ENCODE peak calls at places on chromosomes 1 and 21, in four cellular contexts. One of them, this sample, is unnamed.

GRCh38 chr1:178232949-178233348 is 139.0 kb downstream of the RASAL2 start:
- DNase-seq in GM12892: no peak
- DNase-seq in transverse colon: no peak
- DNase-seq in SK-N-MC: peak
- DNase-seq in this sample: no peak

GRCh38 chr1:101025283-101025679 is 303 bp downstream of the DPH5 start:
- DNase-seq in transverse colon: peak
- DNase-seq in SK-N-MC: no peak
- DNase-seq in GM12892: no peak
- DNase-seq in this sample: no peak

GRCh38 chr1:42936309-42937078 is 22.2 kb downstream of the SLC2A1 start:
- DNase-seq in transverse colon: peak
- DNase-seq in SK-N-MC: no peak
- DNase-seq in GM12892: no peak
- DNase-seq in this sample: peak

GRCh38 chr1:199396456-199396855 is 631.1 kb upstream of the NR5A2 start:
- DNase-seq in SK-N-MC: no peak
- DNase-seq in GM12892: no peak
- DNase-seq in transverse colon: no peak
- DNase-seq in this sample: no peak

GRCh38 chr1:79847715-79848114 is 841.2 kb upstream of the ADGRL4 start:
- DNase-seq in SK-N-MC: no peak
- DNase-seq in transverse colon: no peak
- DNase-seq in GM12892: no peak
- DNase-seq in this sample: no peak

GRCh38 chr1:6753320-6754140 is 31.7 kb upstream of the CAMTA1 start:
- DNase-seq in GM12892: no peak
- DNase-seq in SK-N-MC: no peak
- DNase-seq in transverse colon: no peak
- DNase-seq in this sample: no peak

GRCh38 chr1:155962599-155963211 is 15.6 kb downstream of the ARHGEF2 start:
- DNase-seq in GM12892: no peak
- DNase-seq in SK-N-MC: no peak
- DNase-seq in transverse colon: peak
- DNase-seq in this sample: no peak

GRCh38 chr1:180257461-180257860 is 27.4 kb downstream of the LHX4 start:
- DNase-seq in GM12892: no peak
- DNase-seq in SK-N-MC: no peak
- DNase-seq in transverse colon: no peak
- DNase-seq in this sample: no peak

GRCh38 chr1:236334893-236335545 is 53.3 kb upstream of the ERO1B start:
- DNase-seq in transverse colon: no peak
- DNase-seq in SK-N-MC: no peak
- DNase-seq in GM12892: no peak
- DNase-seq in this sample: no peak

GRCh38 chr1:46687095-46687659 is 15.5 kb downstream of the TEX38 start:
- DNase-seq in GM12892: no peak
- DNase-seq in transverse colon: peak
- DNase-seq in SK-N-MC: peak
- DNase-seq in this sample: peak

GRCh38 chr1:175134500-175134899 is 58.1 kb downstream of the KIAA0040 start:
- DNase-seq in GM12892: no peak
- DNase-seq in SK-N-MC: no peak
- DNase-seq in transverse colon: no peak
- DNase-seq in this sample: no peak

GRCh38 chr1:75723989-75724471 is 479 bp upstream of the ACADM start:
- DNase-seq in SK-N-MC: no peak
- DNase-seq in transverse colon: peak
- DNase-seq in GM12892: peak
- DNase-seq in this sample: peak

GRCh38 chr1:20125091-20125490 is 5.8 kb upstream of the PLA2G2D start:
- DNase-seq in transverse colon: no peak
- DNase-seq in GM12892: no peak
- DNase-seq in SK-N-MC: no peak
- DNase-seq in this sample: no peak

GRCh38 chr1:171666114-171666769 is 13.8 kb upstream of the MYOC start:
- DNase-seq in SK-N-MC: no peak
- DNase-seq in transverse colon: no peak
- DNase-seq in GM12892: no peak
- DNase-seq in this sample: no peak

GRCh38 chr1:78447096-78447495 is 43.7 kb upstream of the PTGFR start:
- DNase-seq in SK-N-MC: no peak
- DNase-seq in transverse colon: no peak
- DNase-seq in GM12892: no peak
- DNase-seq in this sample: no peak

GRCh38 chr1:2046225-2046917 is 3.8 kb upstream of the PRKCZ start:
- DNase-seq in SK-N-MC: no peak
- DNase-seq in GM12892: peak
- DNase-seq in transverse colon: peak
- DNase-seq in this sample: peak

GRCh38 chr1:5991784-5992033 is 516 bp downstream of the NPHP4 start:
- DNase-seq in GM12892: peak
- DNase-seq in transverse colon: peak
- DNase-seq in SK-N-MC: no peak
- DNase-seq in this sample: no peak

GRCh38 chr1:24963099-24963872 is 33.2 kb upstream of the RUNX3 start:
- DNase-seq in SK-N-MC: no peak
- DNase-seq in GM12892: no peak
- DNase-seq in transverse colon: peak
- DNase-seq in this sample: no peak

GRCh38 chr1:21657456-21658190 is 11.5 kb downstream of the RAP1GAP start:
- DNase-seq in transverse colon: no peak
- DNase-seq in SK-N-MC: no peak
- DNase-seq in GM12892: no peak
- DNase-seq in this sample: no peak

GRCh38 chr1:38923607-38924006 is 18.0 kb downstream of the RHBDL2 start:
- DNase-seq in SK-N-MC: no peak
- DNase-seq in GM12892: no peak
- DNase-seq in transverse colon: no peak
- DNase-seq in this sample: no peak

GRCh38 chr1:75731881-75732280 is 7.4 kb downstream of the ACADM start:
- DNase-seq in GM12892: no peak
- DNase-seq in transverse colon: no peak
- DNase-seq in SK-N-MC: no peak
- DNase-seq in this sample: no peak

GRCh38 chr1:45122724-45123123 is 83.7 kb downstream of the ZSWIM5 start:
- DNase-seq in SK-N-MC: no peak
- DNase-seq in GM12892: no peak
- DNase-seq in transverse colon: no peak
- DNase-seq in this sample: no peak

GRCh38 chr1:9181990-9182783 is 52.4 kb upstream of the H6PD start:
- DNase-seq in transverse colon: peak
- DNase-seq in SK-N-MC: no peak
- DNase-seq in GM12892: peak
- DNase-seq in this sample: no peak

GRCh38 chr1:185293967-185294542 is 23.0 kb downstream of the IVNS1ABP start:
- DNase-seq in transverse colon: no peak
- DNase-seq in GM12892: no peak
- DNase-seq in SK-N-MC: no peak
- DNase-seq in this sample: no peak

GRCh38 chr1:37875833-37876232 is 16.4 kb upstream of the MTF1 start:
- DNase-seq in SK-N-MC: no peak
- DNase-seq in transverse colon: no peak
- DNase-seq in GM12892: no peak
- DNase-seq in this sample: no peak

GRCh38 chr1:47901001-47901575 is 96.1 kb downstream of the TRABD2B start:
- DNase-seq in GM12892: no peak
- DNase-seq in transverse colon: no peak
- DNase-seq in SK-N-MC: no peak
- DNase-seq in this sample: no peak

GRCh38 chr1:33357099-33357498 is 36.2 kb upstream of the A3GALT2 start:
- DNase-seq in transverse colon: no peak
- DNase-seq in SK-N-MC: no peak
- DNase-seq in GM12892: no peak
- DNase-seq in this sample: no peak

GRCh38 chr1:91585502-91585901 is 84.9 kb downstream of the CDC7 start:
- DNase-seq in GM12892: no peak
- DNase-seq in SK-N-MC: no peak
- DNase-seq in transverse colon: no peak
- DNase-seq in this sample: no peak

GRCh38 chr21:39111928-39112327 is 71.3 kb downstream of the PSMG1 start:
- DNase-seq in GM12892: no peak
- DNase-seq in transverse colon: no peak
- DNase-seq in SK-N-MC: no peak
- DNase-seq in this sample: no peak

GRCh38 chr1:44857446-44857845 is 14.4 kb upstream of the PTCH2 start:
- DNase-seq in GM12892: no peak
- DNase-seq in SK-N-MC: no peak
- DNase-seq in transverse colon: no peak
- DNase-seq in this sample: no peak

GRCh38 chr1:15616704-15617172 is 520 bp upstream of the DDI2 start:
- DNase-seq in SK-N-MC: no peak
- DNase-seq in transverse colon: no peak
- DNase-seq in GM12892: no peak
- DNase-seq in this sample: no peak

GRCh38 chr1:84603941-84604830 is 29.9 kb upstream of the CTBS start:
- DNase-seq in transverse colon: no peak
- DNase-seq in SK-N-MC: no peak
- DNase-seq in GM12892: no peak
- DNase-seq in this sample: peak

GRCh38 chr1:201603613-201604232 is 64.8 kb downstream of the NAV1 start:
- DNase-seq in SK-N-MC: no peak
- DNase-seq in transverse colon: no peak
- DNase-seq in GM12892: no peak
- DNase-seq in this sample: no peak

GRCh38 chr1:206484901-206485300 is 14.6 kb downstream of the IKBKE start:
- DNase-seq in SK-N-MC: no peak
- DNase-seq in GM12892: no peak
- DNase-seq in transverse colon: no peak
- DNase-seq in this sample: no peak

GRCh38 chr1:10122926-10123325 is 87.4 kb upstream of the KIF1B start:
- DNase-seq in transverse colon: peak
- DNase-seq in GM12892: no peak
- DNase-seq in SK-N-MC: no peak
- DNase-seq in this sample: no peak

GRCh38 chr1:236853916-236854601 is 59.0 kb downstream of the MTR start:
- DNase-seq in GM12892: no peak
- DNase-seq in transverse colon: no peak
- DNase-seq in SK-N-MC: no peak
- DNase-seq in this sample: no peak

GRCh38 chr1:209805341-209805781 is 581 bp downstream of the IRF6 start:
- DNase-seq in GM12892: no peak
- DNase-seq in SK-N-MC: no peak
- DNase-seq in transverse colon: peak
- DNase-seq in this sample: no peak

GRCh38 chr1:237282266-237282783 is 240.3 kb downstream of the RYR2 start:
- DNase-seq in GM12892: no peak
- DNase-seq in SK-N-MC: no peak
- DNase-seq in transverse colon: no peak
- DNase-seq in this sample: no peak

GRCh38 chr1:149843302-149844041 is 55.9 kb upstream of the BOLA1 start:
- DNase-seq in transverse colon: no peak
- DNase-seq in GM12892: no peak
- DNase-seq in SK-N-MC: no peak
- DNase-seq in this sample: no peak
- TF ChIP-seq POLR2AphosphoS5 in transverse colon: peak
- TF ChIP-seq POLR2AphosphoS5 in GM12892: peak
- TF ChIP-seq POLR2AphosphoS5 in SK-N-MC: peak
- TF ChIP-seq POLR2AphosphoS5 in this sample: no peak

GRCh38 chr1:94070746-94071318 is 50.1 kb downstream of the ABCA4 start:
- DNase-seq in SK-N-MC: no peak
- DNase-seq in transverse colon: no peak
- DNase-seq in GM12892: no peak
- DNase-seq in this sample: no peak
- TF ChIP-seq POLR2AphosphoS5 in SK-N-MC: no peak
- TF ChIP-seq POLR2AphosphoS5 in transverse colon: no peak
- TF ChIP-seq POLR2AphosphoS5 in GM12892: no peak
- TF ChIP-seq POLR2AphosphoS5 in this sample: no peak

GRCh38 chr21:37370152-37371040 is 3.8 kb downstream of the DYRK1A start:
- DNase-seq in SK-N-MC: no peak
- DNase-seq in transverse colon: no peak
- DNase-seq in GM12892: no peak
- DNase-seq in this sample: no peak
- TF ChIP-seq POLR2AphosphoS5 in SK-N-MC: no peak
- TF ChIP-seq POLR2AphosphoS5 in transverse colon: no peak
- TF ChIP-seq POLR2AphosphoS5 in GM12892: no peak
- TF ChIP-seq POLR2AphosphoS5 in this sample: no peak

DNA sequence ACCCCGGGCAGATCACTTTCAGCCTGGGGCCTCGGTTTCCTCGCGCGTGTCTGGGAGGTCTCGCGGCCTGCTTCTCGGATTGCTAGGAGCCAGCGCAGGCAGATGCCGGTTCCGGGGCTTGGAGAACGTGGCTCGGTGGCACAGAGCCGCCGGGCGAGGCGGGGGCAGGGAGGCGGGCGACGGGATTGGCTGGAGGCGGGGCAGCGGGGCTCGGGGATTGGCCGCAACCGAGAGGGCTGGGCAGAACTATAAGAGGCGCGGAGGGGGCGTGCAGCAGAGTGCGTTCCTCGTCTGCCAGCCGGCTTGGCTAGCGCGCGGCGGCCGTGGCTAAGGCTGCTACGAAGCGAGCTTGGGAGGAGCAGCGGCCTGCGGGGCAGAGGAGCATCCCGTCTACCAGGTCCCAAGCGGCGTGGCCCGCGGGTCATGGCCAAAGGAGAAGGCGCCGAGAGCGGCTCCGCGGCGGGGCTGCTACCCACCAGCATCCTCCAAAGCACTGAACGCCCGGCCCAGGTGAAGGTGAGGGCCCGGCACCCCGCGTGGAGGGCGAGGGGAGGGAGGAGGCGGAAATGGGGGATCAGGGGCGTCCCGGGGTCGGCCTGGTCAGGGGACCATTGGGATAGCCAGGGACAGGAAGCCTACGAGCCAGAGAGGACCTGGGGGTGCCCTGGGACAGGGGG is at the start of gene MFSD2A:
- DNase-seq in GM12892: peak
- DNase-seq in SK-N-MC: no peak
- DNase-seq in transverse colon: peak
- DNase-seq in this sample: peak
- TF ChIP-seq POLR2AphosphoS5 in GM12892: peak
- TF ChIP-seq POLR2AphosphoS5 in SK-N-MC: no peak
- TF ChIP-seq POLR2AphosphoS5 in transverse colon: peak
- TF ChIP-seq POLR2AphosphoS5 in this sample: peak

DNA sequence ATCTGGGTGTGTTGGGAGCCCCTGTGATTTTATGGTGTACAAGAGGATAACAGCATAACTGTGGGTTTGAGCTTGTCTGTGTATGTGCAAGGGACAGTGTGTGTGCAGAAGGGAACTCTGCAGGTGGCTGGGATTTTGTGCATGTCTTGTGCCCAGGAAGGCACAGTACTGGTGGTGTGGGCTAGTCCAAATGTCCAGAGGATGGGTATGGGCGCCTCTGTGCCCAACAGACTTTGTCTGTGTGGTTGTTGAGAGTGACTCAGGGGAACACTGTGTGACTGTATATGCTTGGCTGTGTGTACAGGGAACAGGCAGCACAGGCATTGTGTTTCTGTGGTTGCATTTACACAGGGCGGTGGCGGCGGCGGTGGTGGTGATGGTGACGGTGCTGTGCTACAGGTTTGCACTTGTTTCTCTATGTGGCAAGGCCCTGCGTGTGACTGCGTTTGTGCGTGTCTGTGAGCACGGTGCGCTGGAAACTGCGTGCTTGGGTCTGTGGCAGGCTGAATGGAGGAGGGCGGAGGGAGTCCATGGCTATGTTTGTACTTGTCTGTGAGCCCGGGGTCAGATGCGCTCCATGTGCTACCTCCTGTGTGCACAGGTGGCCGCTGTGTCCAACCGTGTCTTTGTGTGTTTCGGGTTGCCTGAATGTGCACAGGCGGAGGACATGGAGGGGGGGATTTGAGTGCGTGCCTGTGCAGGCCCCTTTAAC is 32.3 kb upstream of the WASF2 start:
- DNase-seq in GM12892: no peak
- DNase-seq in transverse colon: no peak
- DNase-seq in SK-N-MC: no peak
- DNase-seq in this sample: peak
- TF ChIP-seq POLR2AphosphoS5 in GM12892: no peak
- TF ChIP-seq POLR2AphosphoS5 in transverse colon: no peak
- TF ChIP-seq POLR2AphosphoS5 in SK-N-MC: no peak
- TF ChIP-seq POLR2AphosphoS5 in this sample: no peak

This sample was measured in breast epithelium.